ENCODE peak calls at places on chromosomes 1 and 21, in five cellular contexts. C, V, Z, O and N are unnamed samples.

GRCh38 chr1:47624531-47624930 is 186.7 kb downstream of the FOXD2 start:
- DNase-seq in C (no peak), O (peak; percentile 37), V (no peak), Z (peak; percentile 10), N (no peak)

GRCh38 chr1:236120725-236121153 is 21.6 kb upstream of the GPR137B start:
- DNase-seq in V (no peak), O (no peak), C (no peak), Z (no peak), N (no peak)

GRCh38 chr21:42057861-42058437 is 13.2 kb upstream of the UMODL1 start:
- DNase-seq in Z (no peak), O (peak; percentile 53), V (no peak), C (no peak), N (no peak)

GRCh38 chr1:43879414-43879813 is 54.2 kb upstream of the ARTN start:
- DNase-seq in V (no peak), C (no peak), O (no peak), Z (peak; percentile 80), N (no peak)

GRCh38 chr1:177913762-177914540 is 55.9 kb downstream of the SEC16B start:
- DNase-seq in O (no peak), V (no peak), Z (peak; percentile 32), C (peak; percentile 24), N (no peak)

GRCh38 chr1:4084053-4084431 is 184.0 kb upstream of the C1orf174 start:
- DNase-seq in V (no peak), Z (no peak), C (no peak), O (peak; percentile 2), N (no peak)

GRCh38 chr1:230125633-230126528 is 58.8 kb downstream of the GALNT2 start:
- DNase-seq in Z (peak; percentile 16), O (no peak), V (no peak), C (no peak), N (no peak)

GRCh38 chr1:93692983-93693591 is 11.4 kb upstream of the BCAR3 start:
- DNase-seq in Z (peak; percentile 97), C (no peak), O (peak; percentile 66), V (no peak), N (no peak)

GRCh38 chr1:227449051-227449450 is 114.3 kb upstream of the ZNF678 start:
- DNase-seq in O (peak; percentile 34), C (no peak), V (no peak), Z (no peak), N (no peak)

GRCh38 chr1:46529031-46529630 is 22.3 kb downstream of the KNCN start:
- DNase-seq in V (no peak), Z (peak; percentile 66), C (no peak), O (no peak), N (no peak)

GRCh38 chr1:31111290-31111951 is 45.9 kb upstream of the PUM1 start:
- DNase-seq in V (no peak), C (no peak), O (no peak), Z (peak; percentile 72), N (no peak)

GRCh38 chr1:75996196-75996595 is 64.0 kb upstream of the ASB17 start:
- DNase-seq in C (no peak), V (no peak), Z (no peak), O (no peak), N (no peak)

GRCh38 chr1:20339811-20340457 is 49.3 kb downstream of the VWA5B1 start:
- DNase-seq in C (no peak), V (no peak), O (no peak), Z (no peak), N (no peak)
- H3K27ac ChIP-seq in C (no peak overlapping the region), V (no peak overlapping the region), O (no peak overlapping the region), Z (no peak overlapping the region), N (no peak overlapping the region)

DNA sequence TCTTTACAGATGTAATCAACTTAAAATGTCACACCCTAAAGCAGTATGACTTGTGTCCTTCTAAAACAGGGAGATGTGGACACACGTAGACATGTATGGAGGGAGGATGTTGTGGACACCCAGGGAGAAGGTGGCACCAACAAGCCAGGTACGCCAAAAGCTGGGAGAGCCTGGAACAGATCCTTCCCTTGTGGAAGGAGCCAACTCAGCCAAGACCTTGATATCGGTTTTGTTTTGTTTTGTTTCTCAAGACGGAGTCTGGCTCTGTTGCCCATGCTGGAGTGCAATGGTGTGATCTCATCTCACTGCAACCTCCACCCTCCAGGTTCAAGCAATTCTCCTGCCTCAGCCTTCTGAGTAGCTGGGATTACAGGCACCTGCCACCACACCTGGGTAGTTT is 45.6 kb downstream of the CHAF1B start:
- DNase-seq in C (no peak), V (no peak), Z (peak; percentile 13), O (no peak), N (no peak)
- H3K27ac ChIP-seq in C (no peak overlapping the region), V (no peak overlapping the region), Z (peak overlapping the region; percentile 83), O (peak overlapping the region; percentile 78), N (no peak overlapping the region)

GRCh38 chr1:114803001-114803400 is 22.5 kb upstream of the SIKE1 start:
- DNase-seq in C (no peak), Z (peak; percentile 99), V (no peak), O (no peak), N (no peak)
- H3K27ac ChIP-seq in C (no peak overlapping the region), Z (peak overlapping the region; percentile 85), V (no peak overlapping the region), O (no peak overlapping the region), N (no peak overlapping the region)

GRCh38 chr21:40770435-40771055 is 76.4 kb downstream of the DSCAM start:
- DNase-seq in C (no peak), V (no peak), O (no peak), Z (no peak), N (no peak)

GRCh38 chr21:40765771-40766170 is 81.2 kb downstream of the DSCAM start:
- DNase-seq in O (no peak), C (no peak), Z (no peak), V (no peak), N (no peak)

GRCh38 chr21:40769231-40769630 is 77.7 kb downstream of the DSCAM start:
- DNase-seq in Z (no peak), C (no peak), O (no peak), V (no peak), N (no peak)

GRCh38 chr21:40768056-40768455 is 78.9 kb downstream of the DSCAM start:
- DNase-seq in Z (no peak), V (no peak), C (no peak), O (no peak), N (no peak)
- H3K27ac ChIP-seq in Z (no peak overlapping the region), V (no peak overlapping the region), C (no peak overlapping the region), O (no peak overlapping the region), N (no peak overlapping the region)

GRCh38 chr21:14968821-14969220 is 96.0 kb downstream of the NRIP1 start:
- DNase-seq in C (no peak), V (no peak), O (no peak), Z (no peak), N (no peak)
- H3K27ac ChIP-seq in C (no peak overlapping the region), V (no peak overlapping the region), O (no peak overlapping the region), Z (no peak overlapping the region), N (no peak overlapping the region)

GRCh38 chr1:79369091-79369490 is 362.6 kb upstream of the ADGRL4 start:
- DNase-seq in Z (no peak), C (no peak), O (no peak), V (no peak), N (no peak)
- H3K27ac ChIP-seq in Z (no peak overlapping the region), C (no peak overlapping the region), O (no peak overlapping the region), V (no peak overlapping the region), N (no peak overlapping the region)

GRCh38 chr1:17594690-17595601 is 55.4 kb downstream of the ARHGEF10L start:
- DNase-seq in C (no peak), O (no peak), V (no peak), Z (peak; percentile 13), N (no peak)

GRCh38 chr1:17595602-17595925 is 56.1 kb downstream of the ARHGEF10L start:
- DNase-seq in Z (no peak), V (no peak), O (no peak), C (no peak), N (no peak)

GRCh38 chr1:17591814-17592430 is 52.4 kb downstream of the ARHGEF10L start:
- DNase-seq in Z (no peak), C (no peak), O (no peak), V (no peak), N (no peak)

GRCh38 chr1:17596186-17596585 is 56.7 kb downstream of the ARHGEF10L start:
- DNase-seq in Z (no peak), C (no peak), V (no peak), O (peak; percentile 65), N (no peak)

GRCh38 chr1:17594026-17594425 is 54.5 kb downstream of the ARHGEF10L start:
- DNase-seq in C (no peak), Z (no peak), O (no peak), V (no peak), N (no peak)
- H3K27ac ChIP-seq in C (no peak overlapping the region), Z (no peak overlapping the region), O (no peak overlapping the region), V (no peak overlapping the region), N (no peak overlapping the region)